ENCODE peak calls at places on chromosomes 16 and 17, in eight cellular contexts. K, L, U, V, R, N, P and H are unnamed samples.

GRCh38 chr16:67526149-67526732 is 2.4 kb upstream of the RIPOR1 start:
- DNase-seq in K (no peak), L (no peak), U (peak; percentile 61), V (no peak), R (peak; percentile 78), N (no peak), P (no peak), H (no peak)

GRCh38 chr16:73028721-73029361 is 19.1 kb downstream of the ZFHX3 start:
- DNase-seq in K (no peak), L (no peak), U (no peak), V (no peak), R (peak; percentile 71), N (no peak), P (no peak), H (no peak)

GRCh38 chr16:83574388-83574787 is 233.4 kb upstream of the HSBP1 start:
- DNase-seq in K (no peak), L (no peak), U (peak; percentile 96), V (peak; percentile 13), R (peak; percentile 94), N (no peak), P (no peak), H (peak; percentile 28)

GRCh38 chr17:64449545-64449944 is 630 bp downstream of the MILR1 start:
- DNase-seq in K (no peak), L (peak; percentile 59), U (no peak), V (no peak), R (no peak), N (no peak), P (no peak), H (no peak)

GRCh38 chr16:10877472-10877946 is 507 bp downstream of the CIITA start:
- DNase-seq in K (no peak), L (no peak), U (no peak), V (no peak), R (no peak), N (no peak), P (no peak), H (no peak)

GRCh38 chr16:5059386-5060072 is 6.2 kb downstream of the C16orf89 start:
- DNase-seq in K (no peak), L (no peak), U (no peak), V (no peak), R (no peak), N (no peak), P (no peak), H (no peak)

GRCh38 chr16:89015271-89015859 is 38.4 kb upstream of the CBFA2T3 start:
- DNase-seq in K (peak; percentile 15), L (no peak), U (no peak), V (no peak), R (no peak), N (no peak), P (no peak), H (no peak)

GRCh38 chr17:37117743-37118142 is 169.0 kb downstream of the AATF start:
- DNase-seq in K (no peak), L (no peak), U (no peak), V (no peak), R (no peak), N (no peak), P (no peak), H (no peak)

GRCh38 chr16:88706965-88707871 is 915 bp downstream of the CTU2 start:
- DNase-seq in K (no peak), L (no peak), U (no peak), V (no peak), R (no peak), N (no peak), P (no peak), H (peak; percentile 24)

GRCh38 chr16:58196898-58197313 is 1.0 kb downstream of the CSNK2A2 start:
- DNase-seq in K (no peak), L (peak; percentile 22), U (peak; percentile 48), V (no peak), R (peak; percentile 38), N (peak; percentile 3), P (no peak), H (peak; percentile 3)

GRCh38 chr16:1721372-1721771 is 15.4 kb downstream of the MAPK8IP3 start:
- DNase-seq in K (no peak), L (no peak), U (no peak), V (no peak), R (no peak), N (no peak), P (no peak), H (no peak)

GRCh38 chr17:42342242-42343008 is 45.8 kb downstream of the STAT3 start:
- DNase-seq in K (no peak), L (peak; percentile 89), U (peak; percentile 71), V (no peak), R (no peak), N (no peak), P (no peak), H (peak; percentile 44)

GRCh38 chr17:27579897-27580321 is 51.1 kb upstream of the LGALS9 start:
- DNase-seq in K (no peak), L (no peak), U (no peak), V (no peak), R (peak; percentile 26), N (no peak), P (no peak), H (no peak)

GRCh38 chr17:21095735-21096134 is 31.0 kb upstream of the DHRS7B start:
- DNase-seq in K (no peak), L (no peak), U (no peak), V (no peak), R (no peak), N (no peak), P (no peak), H (no peak)

GRCh38 chr16:78244131-78244899 is 144.9 kb downstream of the WWOX start:
- DNase-seq in K (no peak), L (no peak), U (no peak), V (no peak), R (peak; percentile 35), N (no peak), P (no peak), H (no peak)

GRCh38 chr17:732788-733720 is 658 bp downstream of the TLCD3A start:
- DNase-seq in K (peak; percentile 61), L (peak; percentile 35), U (peak; percentile 37), V (no peak), R (peak; percentile 68), N (no peak), P (no peak), H (peak; percentile 30)

GRCh38 chr17:14471052-14471451 is 170.2 kb downstream of the HS3ST3B1 start:
- DNase-seq in K (no peak), L (no peak), U (peak; percentile 94), V (no peak), R (peak; percentile 82), N (peak; percentile 81), P (no peak), H (peak; percentile 60)

GRCh38 chr17:13194887-13195286 is 177.1 kb upstream of the ELAC2 start:
- DNase-seq in K (no peak), L (no peak), U (no peak), V (no peak), R (no peak), N (no peak), P (no peak), H (no peak)

GRCh38 chr16:84351630-84352029 is 16.7 kb upstream of the ATP2C2 start:
- DNase-seq in K (peak; percentile 55), L (no peak), U (no peak), V (no peak), R (no peak), N (no peak), P (no peak), H (no peak)

DNA sequence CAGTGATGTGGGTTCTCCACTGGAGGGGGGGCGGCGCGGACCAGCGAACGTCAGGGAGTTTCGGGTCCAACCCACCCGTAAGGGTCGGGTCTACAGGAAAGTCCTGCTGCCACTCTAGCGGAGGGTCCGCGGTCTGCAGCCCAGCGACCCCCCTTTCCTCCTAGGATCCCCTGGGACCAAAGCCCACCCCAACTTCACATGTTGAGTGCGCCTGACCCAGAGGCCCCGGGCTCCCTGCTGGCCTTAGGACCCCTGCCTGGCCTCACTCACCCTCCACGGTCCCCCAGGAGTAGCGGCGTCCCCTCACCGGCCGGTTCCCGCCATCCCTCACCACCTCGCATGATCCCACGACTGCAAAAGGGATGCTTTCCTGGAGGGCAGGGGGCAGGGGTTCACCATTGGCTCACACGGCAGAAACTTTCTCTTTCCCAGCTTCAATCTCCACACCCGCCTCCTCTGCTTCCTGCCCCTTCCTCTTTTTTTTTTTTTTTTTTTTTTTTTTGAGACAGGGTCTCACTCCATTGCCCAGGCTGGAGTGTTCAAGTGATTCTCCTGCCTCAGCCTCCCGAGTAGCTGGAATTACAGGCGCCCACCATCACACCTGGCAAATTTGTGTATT is 3.1 kb downstream of the SEPTIN1 start:
- DNase-seq in K (no peak), L (no peak), U (no peak), V (no peak), R (no peak), N (no peak), P (no peak), H (no peak)
- TF ChIP-seq CTCF in K (no peak), L (no peak), U (no peak), V (no peak), R (no peak), N (no peak), P (peak; percentile 21), H (no peak)

DNA sequence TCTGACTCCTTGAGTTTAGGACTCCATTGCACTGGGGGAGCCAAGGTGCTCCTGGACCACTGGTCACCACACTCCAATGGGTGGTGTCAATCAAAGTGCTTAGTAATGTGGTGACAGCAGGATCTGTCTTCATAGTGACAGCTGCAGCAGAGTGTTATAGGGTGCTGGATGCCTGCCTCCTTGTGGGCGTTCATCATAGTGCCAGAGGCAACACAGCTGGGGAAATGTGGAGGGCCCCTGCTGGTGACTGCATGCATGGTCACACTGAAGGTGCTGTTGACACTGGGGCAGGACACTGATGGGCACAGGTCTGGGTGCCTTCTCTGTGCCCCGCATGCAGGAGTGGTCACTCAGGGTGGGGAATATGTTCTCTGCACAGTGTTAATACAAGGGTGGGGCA is 177.5 kb upstream of the CDH8 start:
- DNase-seq in K (no peak), L (peak; percentile 35), U (no peak), V (no peak), R (peak; percentile 22), N (no peak), P (no peak), H (no peak)
- TF ChIP-seq CTCF in K (no peak), L (peak; percentile 60), U (no peak), V (no peak), R (peak; percentile 32), N (no peak), P (no peak), H (no peak)

GRCh38 chr17:48477235-48477634 is 47.2 kb upstream of the SKAP1 start:
- DNase-seq in K (no peak), L (no peak), U (no peak), V (no peak), R (no peak), N (no peak), P (no peak), H (no peak)
- TF ChIP-seq CTCF in K (no peak), L (no peak), U (no peak), V (no peak), R (no peak), N (no peak), P (no peak), H (no peak)

DNA sequence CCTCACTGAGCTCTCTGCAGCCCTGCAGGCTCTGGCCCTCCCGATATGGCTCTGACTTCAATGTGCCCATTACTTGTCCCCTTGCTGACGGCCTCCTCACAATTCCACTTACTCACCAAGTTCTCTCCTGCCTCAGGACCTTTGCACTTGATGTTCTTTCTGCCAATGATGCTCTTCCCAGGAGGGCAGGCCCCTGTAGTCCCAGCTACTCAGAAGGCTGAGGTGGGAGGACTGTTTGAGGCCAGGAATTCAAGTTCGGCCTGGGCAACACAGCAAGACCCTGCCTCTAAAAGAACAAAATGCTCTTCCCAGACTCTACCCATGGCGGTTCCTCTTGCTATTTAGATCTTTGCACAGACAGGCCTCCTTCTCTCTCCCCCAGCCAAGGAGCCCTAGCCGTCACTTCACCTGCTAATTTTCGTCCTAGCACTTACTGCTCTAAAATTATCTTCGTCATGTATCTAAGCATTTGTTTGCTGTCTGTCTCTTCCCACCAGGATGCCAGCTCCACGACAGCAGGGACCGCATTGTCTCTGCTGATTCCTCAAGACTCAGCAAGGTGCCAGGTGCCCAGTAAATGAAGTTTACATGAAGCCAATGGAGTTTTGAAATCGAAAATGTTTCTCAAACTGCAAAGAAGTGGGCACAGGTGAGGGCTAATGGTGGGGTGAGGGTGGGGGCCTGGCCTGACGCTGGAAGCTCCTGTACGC is 626 bp upstream of the RAI1 start:
- DNase-seq in K (no peak), L (no peak), U (no peak), V (no peak), R (no peak), N (no peak), P (no peak), H (no peak)
- TF ChIP-seq CTCF in K (no peak), L (no peak), U (no peak), V (no peak), R (no peak), N (no peak), P (no peak), H (no peak)